ENCODE peak calls at places on chromosomes 13 and 19, in four cellular contexts. X is mesendoderm, B is IMR-90, Z is H1. K is an unnamed sample.

GRCh38 chr13:27035892-27036235 is 135.7 kb downstream of the USP12 start:
- DNase-seq in X (no peak), B (peak), Z (no peak), K (peak)

GRCh38 chr13:62320129-62320724 is 904.6 kb upstream of the PCDH20 start:
- DNase-seq in X (peak), B (peak), Z (no peak), K (no peak)

GRCh38 chr13:113148940-113149503 is 9.4 kb upstream of the PROZ start:
- DNase-seq in X (no peak), B (no peak), Z (peak), K (peak)

GRCh38 chr13:106417467-106418110 is 117.9 kb downstream of the EFNB2 start:
- DNase-seq in X (no peak), B (no peak), Z (no peak), K (peak)

GRCh38 chr19:33675501-33676124 is 53.9 kb downstream of the CHST8 start:
- DNase-seq in X (no peak), B (no peak), Z (no peak), K (no peak)

GRCh38 chr13:35714588-35714987 is 238.1 kb upstream of the MAB21L1 start:
- DNase-seq in X (no peak), B (no peak), Z (peak), K (peak)

GRCh38 chr19:10104665-10105221 is 1.4 kb upstream of the PPAN start:
- DNase-seq in X (no peak), B (no peak), Z (no peak), K (no peak)

GRCh38 chr13:30618186-30618937 is 642 bp downstream of the USPL1 start:
- DNase-seq in X (no peak), B (no peak), Z (no peak), K (no peak)

GRCh38 chr13:113548171-113548641 is 36.3 kb upstream of the TFDP1 start:
- DNase-seq in X (no peak), B (no peak), Z (peak), K (peak)

GRCh38 chr19:18006895-18007604 is 920 bp upstream of the ARRDC2 start:
- DNase-seq in X (peak), B (peak), Z (peak), K (peak)

GRCh38 chr19:28961772-28962500 is 251.0 kb downstream of the UQCRFS1 start:
- DNase-seq in X (no peak), B (peak), Z (no peak), K (no peak)

GRCh38 chr13:20360041-20360491 is 127.9 kb upstream of the GJB6 start:
- DNase-seq in X (no peak), B (peak), Z (no peak), K (no peak)

GRCh38 chr19:3708207-3708931 is at the start of gene TJP3:
- DNase-seq in X (no peak), B (peak), Z (peak), K (no peak)

GRCh38 chr13:51804295-51805172 is 571 bp upstream of the DHRS12 start:
- DNase-seq in X (no peak), B (no peak), Z (no peak), K (no peak)

GRCh38 chr13:69474286-69474685 is 633.3 kb upstream of the ATXN8OS start:
- DNase-seq in X (no peak), B (no peak), Z (no peak), K (no peak)

GRCh38 chr19:57406516-57407123 is 4.3 kb upstream of the ZNF17 start:
- DNase-seq in X (peak), B (peak), Z (peak), K (peak)

GRCh38 chr13:41742917-41743552 is 217.9 kb downstream of the VWA8 start:
- DNase-seq in X (no peak), B (no peak), Z (no peak), K (no peak)

GRCh38 chr19:35106291-35106583 is 9.4 kb upstream of the FXYD3 start:
- DNase-seq in X (no peak), B (no peak), Z (no peak), K (no peak)

GRCh38 chr13:97339019-97339988 is 94.7 kb upstream of the RAP2A start:
- DNase-seq in X (no peak), B (peak), Z (no peak), K (no peak)

GRCh38 chr13:27264181-27264580 is 6.4 kb upstream of the RASL11A start:
- DNase-seq in X (no peak), B (peak), Z (no peak), K (no peak)

GRCh38 chr19:34277244-34277643 is 22.9 kb downstream of the GARRE1 start:
- DNase-seq in X (no peak), B (no peak), Z (no peak), K (no peak)

GRCh38 chr19:34184880-34185491 is 12.7 kb downstream of the LSM14A start:
- DNase-seq in X (no peak), B (no peak), Z (peak), K (no peak)

GRCh38 chr19:17522988-17523872 is 11.8 kb downstream of the PGLS start:
- DNase-seq in X (no peak), B (no peak), Z (no peak), K (no peak)

GRCh38 chr19:35006342-35006998 is 6.3 kb downstream of the GRAMD1A start:
- DNase-seq in X (no peak), B (peak), Z (no peak), K (no peak)

GRCh38 chr19:8612807-8613171 is 2.3 kb upstream of the ADAMTS10 start:
- DNase-seq in X (no peak), B (no peak), Z (no peak), K (no peak)

GRCh38 chr13:108495686-108496363 is 133.6 kb upstream of the MYO16 start:
- DNase-seq in X (peak), B (no peak), Z (peak), K (peak)

GRCh38 chr19:33290956-33291622 is 11.2 kb downstream of the CEBPA start:
- DNase-seq in X (peak), B (no peak), Z (no peak), K (no peak)

GRCh38 chr13:71522976-71523517 is 344.0 kb downstream of the DACH1 start:
- DNase-seq in X (no peak), B (no peak), Z (no peak), K (no peak)

GRCh38 chr19:20367811-20368294 is 197.7 kb downstream of the ZNF737 start:
- DNase-seq in X (peak), B (no peak), Z (peak), K (peak)

GRCh38 chr13:54950546-54950945 is 1921.9 kb downstream of the OLFM4 start:
- DNase-seq in X (no peak), B (no peak), Z (no peak), K (no peak)

GRCh38 chr13:101919541-101920306 is 467.2 kb downstream of the ITGBL1 start:
- DNase-seq in X (peak), B (peak), Z (peak), K (peak)

GRCh38 chr19:21483589-21484170 is 21.7 kb upstream of the ZNF429 start:
- DNase-seq in X (peak), B (no peak), Z (peak), K (peak)

GRCh38 chr13:20161275-20161950 is 561 bp upstream of the GJA3 start:
- DNase-seq in X (no peak), B (no peak), Z (peak), K (no peak)

GRCh38 chr13:74005320-74006154 is 128.7 kb downstream of the KLF12 start:
- DNase-seq in X (no peak), B (no peak), Z (no peak), K (no peak)

GRCh38 chr19:35093430-35093829 is 22.2 kb upstream of the FXYD3 start:
- DNase-seq in X (no peak), B (no peak), Z (no peak), K (no peak)

GRCh38 chr13:33550885-33551284 is 265.3 kb upstream of the STARD13 start:
- DNase-seq in X (no peak), B (no peak), Z (no peak), K (no peak)

GRCh38 chr13:23778879-23779278 is 110.3 kb downstream of the MIPEP start:
- DNase-seq in X (no peak), B (peak), Z (no peak), K (no peak)

GRCh38 chr13:114067886-114068722 is 64.3 kb downstream of the RASA3 start:
- DNase-seq in X (no peak), B (no peak), Z (no peak), K (no peak)

GRCh38 chr13:37446503-37446902 is 152.1 kb downstream of the POSTN start:
- DNase-seq in X (no peak), B (peak), Z (no peak), K (no peak)

GRCh38 chr13:111661776-111662175 is 341.3 kb downstream of the TEX29 start:
- DNase-seq in X (no peak), B (no peak), Z (no peak), K (peak)

GRCh38 chr13:111662895-111663294 is 342.5 kb downstream of the TEX29 start:
- DNase-seq in X (no peak), B (no peak), Z (no peak), K (no peak)

GRCh38 chr13:111663505-111663904 is 343.1 kb downstream of the TEX29 start:
- DNase-seq in X (no peak), B (no peak), Z (peak), K (peak)

GRCh38 chr13:111661052-111661451 is 340.6 kb downstream of the TEX29 start:
- DNase-seq in X (no peak), B (no peak), Z (peak), K (peak)

GRCh38 chr13:111662451-111662850 is 342.0 kb downstream of the TEX29 start:
- DNase-seq in X (no peak), B (no peak), Z (no peak), K (peak)
- H3K56ac ChIP-seq in X (no peak), B (no peak), Z (no peak), K (no peak)

GRCh38 chr13:100534911-100535310 is 53.7 kb downstream of the GGACT start:
- DNase-seq in X (no peak), B (no peak), Z (no peak), K (no peak)

GRCh38 chr13:100537951-100538462 is 50.6 kb downstream of the GGACT start:
- DNase-seq in X (no peak), B (no peak), Z (no peak), K (no peak)

GRCh38 chr13:100536643-100537180 is 51.9 kb downstream of the GGACT start:
- DNase-seq in X (no peak), B (no peak), Z (peak), K (no peak)

GRCh38 chr13:100535401-100536135 is 53.0 kb downstream of the GGACT start:
- DNase-seq in X (no peak), B (no peak), Z (peak), K (no peak)

DNA sequence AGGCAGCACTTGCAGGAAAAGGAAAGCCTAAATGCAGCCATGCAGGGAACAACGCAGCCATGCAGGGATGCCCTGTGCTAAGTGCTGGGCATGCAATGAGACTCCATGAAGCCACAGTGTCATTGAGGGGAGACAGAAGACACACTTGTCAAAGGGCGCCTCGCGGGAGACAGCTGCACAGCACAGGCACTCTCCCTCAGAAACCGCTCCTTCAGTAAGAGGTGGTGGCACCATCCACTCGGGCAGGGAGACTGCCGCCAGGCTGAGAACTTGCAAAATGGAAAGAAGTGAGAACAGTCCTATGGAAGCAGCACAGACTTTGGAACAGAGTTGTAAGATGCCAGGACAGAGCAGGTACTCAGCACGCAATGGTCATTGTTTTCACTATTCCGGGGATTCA is 51.1 kb downstream of the GGACT start:
- DNase-seq in X (no peak), B (no peak), Z (no peak), K (no peak)
- H2AK5ac ChIP-seq in X (no peak), B (no peak), Z (no peak), K (no peak)

GRCh38 chr19:2492870-2493269 is 16.9 kb downstream of the GADD45B start:
- DNase-seq in X (no peak), B (no peak), Z (no peak), K (no peak)

GRCh38 chr19:2494447-2495129 is 18.7 kb downstream of the GADD45B start:
- DNase-seq in X (peak), B (peak), Z (no peak), K (no peak)

GRCh38 chr19:2495651-2496316 is 19.9 kb downstream of the GADD45B start:
- DNase-seq in X (no peak), B (no peak), Z (no peak), K (no peak)

GRCh38 chr19:2495130-2495641 is 19.3 kb downstream of the GADD45B start:
- DNase-seq in X (no peak), B (peak), Z (no peak), K (no peak)

DNA sequence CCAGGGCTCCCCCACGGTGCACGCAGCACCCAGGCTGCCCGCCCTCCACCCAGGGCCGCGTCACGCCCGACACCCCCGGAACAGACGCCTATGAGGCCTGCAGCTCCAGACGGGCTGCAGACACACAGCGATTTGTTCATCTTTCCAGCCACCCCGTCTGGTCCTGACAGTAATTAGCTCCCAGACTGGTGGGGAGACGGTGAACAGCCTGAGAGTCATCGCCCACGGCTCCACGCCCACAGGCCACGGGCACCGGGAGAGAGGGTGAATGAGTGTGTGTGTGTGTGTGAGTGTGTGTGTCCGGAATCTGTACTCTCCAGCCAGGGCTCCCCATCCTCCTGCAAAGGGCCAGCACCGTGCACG is 18.1 kb downstream of the GADD45B start:
- DNase-seq in X (no peak), B (peak), Z (no peak), K (no peak)
- H2BK5ac ChIP-seq in X (no peak), B (peak), Z (peak), K (no peak)

DNA sequence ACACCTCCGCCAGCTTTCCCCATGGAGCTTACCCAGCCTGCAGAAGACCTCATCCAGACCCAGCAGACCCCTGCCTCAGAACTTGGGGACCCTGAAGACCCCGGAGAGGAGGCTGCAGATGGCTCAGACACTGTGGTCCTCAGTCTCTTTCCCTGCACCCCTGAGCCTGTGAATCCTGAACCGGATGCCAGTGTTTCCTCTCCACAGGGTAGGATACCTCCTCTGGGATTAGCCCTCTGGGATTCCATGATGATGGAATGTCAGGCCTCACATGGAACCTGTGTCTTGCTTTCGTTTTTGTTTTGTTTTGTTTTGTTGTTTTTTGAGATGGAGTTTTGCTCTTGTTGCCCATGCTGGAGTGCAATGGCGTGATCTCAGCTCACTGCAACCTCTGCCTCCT is 1.9 kb downstream of the RFXANK start:
- DNase-seq in X (no peak), B (no peak), Z (no peak), K (no peak)
- H3K56ac ChIP-seq in X (no peak), B (no peak), Z (no peak), K (no peak)